ENCODE peak calls at places on chromosomes 6 and 20, in four cellular contexts. S, R, H and U are unnamed samples.

GRCh38 chr20:12112089-12112474 is 194.4 kb downstream of the BTBD3 start:
- DNase-seq in R (no peak), S (no peak), H (no peak), U (no peak)

GRCh38 chr6:35318200-35318844 is 20.7 kb downstream of the DEF6 start:
- DNase-seq in R (peak), S (peak), H (peak), U (peak)

GRCh38 chr6:133355922-133356321 is 114.8 kb downstream of the EYA4 start:
- DNase-seq in H (no peak), R (no peak), S (no peak), U (no peak)

GRCh38 chr6:797479-798077 is 104.6 kb upstream of the EXOC2 start:
- DNase-seq in S (peak), H (no peak), R (peak), U (peak)

GRCh38 chr6:110781522-110782200 is 33.6 kb downstream of the CDK19 start:
- DNase-seq in H (no peak), R (no peak), S (no peak), U (no peak)

GRCh38 chr20:47862841-47863240 is 77.6 kb upstream of the SULF2 start:
- DNase-seq in R (no peak), S (no peak), H (no peak), U (no peak)

GRCh38 chr6:133989525-133989924 is 36.5 kb downstream of the TBPL1 start:
- DNase-seq in S (no peak), H (no peak), R (no peak), U (no peak)

GRCh38 chr20:37999526-38000263 is 33.6 kb downstream of the TTI1 start:
- DNase-seq in H (no peak), R (no peak), S (no peak), U (no peak)

GRCh38 chr20:49909499-49910339 is 5.6 kb downstream of the SPATA2 start:
- DNase-seq in H (no peak), R (peak), S (no peak), U (no peak)
- TF ChIP-seq CTCF in H (no peak), R (peak), S (peak), U (peak)

GRCh38 chr6:40672118-40672517 is 85.0 kb upstream of the LRFN2 start:
- DNase-seq in H (no peak), S (no peak), R (no peak), U (no peak)
- TF ChIP-seq CTCF in H (no peak), S (no peak), R (no peak), U (no peak)

GRCh38 chr20:5550738-5551529 is 199.3 kb upstream of the SHLD1 start:
- DNase-seq in S (no peak), R (no peak), H (no peak), U (no peak)
- TF ChIP-seq CTCF in S (no peak), R (no peak), H (no peak), U (no peak)

GRCh38 chr6:33209856-33210255 is 1.6 kb downstream of the RING1 start:
- DNase-seq in H (peak), S (no peak), R (no peak), U (no peak)
- TF ChIP-seq CTCF in H (no peak), S (no peak), R (no peak), U (no peak)

GRCh38 chr6:41000248-41000647 is 38.8 kb downstream of the UNC5CL start:
- DNase-seq in H (no peak), R (no peak), S (no peak), U (no peak)

GRCh38 chr6:40997256-40997957 is 41.6 kb downstream of the UNC5CL start:
- DNase-seq in S (peak), H (no peak), R (no peak), U (no peak)

GRCh38 chr6:40998661-40999060 is 40.4 kb downstream of the UNC5CL start:
- DNase-seq in H (no peak), R (no peak), S (no peak), U (no peak)

GRCh38 chr6:41002168-41002567 is 36.9 kb downstream of the UNC5CL start:
- DNase-seq in S (no peak), H (no peak), R (no peak), U (no peak)

GRCh38 chr6:40999498-41000070 is 39.4 kb downstream of the UNC5CL start:
- DNase-seq in S (peak), H (no peak), R (peak), U (peak)
- TF ChIP-seq CTCF in S (peak), H (no peak), R (peak), U (peak)

GRCh38 chr6:43771210-43771857 is 1.3 kb downstream of the VEGFA start:
- DNase-seq in R (peak), H (peak), S (peak), U (peak)

GRCh38 chr6:43771858-43772570 is 2.0 kb downstream of the VEGFA start:
- DNase-seq in S (no peak), R (peak), H (peak), U (peak)

GRCh38 chr6:43773981-43774775 is 4.2 kb downstream of the VEGFA start:
- DNase-seq in H (no peak), S (no peak), R (no peak), U (no peak)

GRCh38 chr6:43773050-43773956 is 3.3 kb downstream of the VEGFA start:
- DNase-seq in H (peak), S (peak), R (peak), U (no peak)

GRCh38 chr6:43772571-43773049 is 2.6 kb downstream of the VEGFA start:
- DNase-seq in H (no peak), S (no peak), R (peak), U (peak)
- TF ChIP-seq CTCF in H (no peak), S (peak), R (no peak), U (no peak)

GRCh38 chr6:116278478-116278822 is 1.3 kb downstream of the TSPYL1 start:
- DNase-seq in S (no peak), R (no peak), H (no peak), U (no peak)

GRCh38 chr6:116278853-116279231 is 888 bp downstream of the TSPYL1 start:
- DNase-seq in S (peak), R (peak), H (no peak), U (no peak)

GRCh38 chr6:116280960-116281316 is 1.2 kb upstream of the TSPYL1 start:
- DNase-seq in S (no peak), H (no peak), R (no peak), U (no peak)

GRCh38 chr6:116280161-116280959 is 630 bp upstream of the TSPYL1 start:
- DNase-seq in S (peak), R (no peak), H (no peak), U (no peak)

DNA sequence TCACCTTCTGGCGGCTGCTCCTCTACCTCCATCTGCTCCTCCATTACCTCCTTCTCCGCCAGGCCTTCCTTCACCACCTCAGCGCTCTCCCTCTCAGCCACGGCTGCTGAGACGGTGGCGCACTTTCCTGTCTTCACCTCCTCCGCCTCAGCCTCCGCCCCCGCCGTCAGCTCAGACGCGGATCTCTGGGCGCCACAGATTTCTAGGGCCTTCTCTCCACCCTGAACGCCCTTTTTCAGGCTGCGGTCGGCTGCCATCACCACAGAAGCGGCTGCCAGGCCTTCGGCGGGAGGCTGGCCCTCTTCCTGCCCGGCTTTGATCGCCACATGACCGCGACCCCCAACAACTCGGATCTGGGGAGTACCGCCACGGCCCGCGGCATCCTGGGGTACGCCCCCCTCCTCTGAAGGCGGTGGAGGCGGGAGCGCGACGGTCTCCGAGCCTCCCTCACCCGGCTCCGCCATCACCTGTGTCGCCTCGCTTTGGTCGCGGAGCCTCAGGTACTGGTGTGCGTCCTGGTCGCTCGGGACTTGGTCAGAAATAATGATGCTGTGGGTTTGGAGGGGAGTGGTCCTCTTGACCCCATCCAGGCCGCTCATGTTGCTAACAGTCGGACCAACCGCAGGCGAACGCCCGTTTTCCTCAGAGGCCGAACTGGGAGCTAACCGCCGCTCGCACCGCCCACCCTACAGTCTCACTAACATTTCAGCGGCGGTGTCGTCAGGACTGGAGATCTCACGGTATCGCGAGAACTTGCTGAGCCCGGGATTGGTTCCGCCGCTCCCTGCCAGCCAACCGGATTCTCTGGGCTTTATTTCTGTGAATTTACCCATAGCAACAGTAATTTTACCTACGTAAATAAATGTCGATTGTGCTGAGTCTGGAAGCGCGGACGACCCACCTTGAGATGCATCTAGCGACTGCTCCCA is at the start of gene TSPYL1:
- DNase-seq in S (peak), H (peak), R (peak), U (peak)
- TF ChIP-seq CTCF in S (no peak), H (no peak), R (no peak), U (peak)